ENCODE peak calls at places on chromosomes 3 and 15, in four cellular contexts. D, I, B and F are unnamed samples. For H3K9me3, the result is how much of the 10 kb centered on the place peaks cover.

GRCh38 chr15:45242289-45242688 is 9.7 kb upstream of the SLC28A2 start:
- DNase-seq in D (no peak), I (no peak), B (peak), F (no peak)

GRCh38 chr3:176631175-176631574 is 566.1 kb downstream of the TBL1XR1 start:
- DNase-seq in D (no peak), I (no peak), B (no peak), F (no peak)

GRCh38 chr3:119653871-119654270 is 6.5 kb downstream of the POPDC2 start:
- DNase-seq in D (no peak), I (no peak), B (no peak), F (no peak)

GRCh38 chr15:33810806-33811205 is 157.5 kb upstream of the CHRM5 start:
- DNase-seq in D (no peak), I (no peak), B (no peak), F (no peak)

GRCh38 chr3:66583646-66584045 is 82.8 kb upstream of the LRIG1 start:
- DNase-seq in D (no peak), I (no peak), B (no peak), F (no peak)

GRCh38 chr3:37287776-37288175 is 113.4 kb upstream of the LRRFIP2 start:
- DNase-seq in D (no peak), I (no peak), B (no peak), F (no peak)

GRCh38 chr3:78050276-78051080 is 1010.6 kb downstream of the ROBO2 start:
- DNase-seq in D (no peak), I (no peak), B (no peak), F (no peak)

GRCh38 chr3:45962033-45962432 is 18.8 kb downstream of the CXCR6 start:
- DNase-seq in D (no peak), I (no peak), B (no peak), F (no peak)

GRCh38 chr15:70013647-70014310 is 83.9 kb downstream of the TLE3 start:
- DNase-seq in D (no peak), I (no peak), B (no peak), F (no peak)

GRCh38 chr3:109257269-109257668 is 59.0 kb downstream of the DPPA2 start:
- DNase-seq in D (no peak), I (no peak), B (no peak), F (no peak)

GRCh38 chr3:178352300-178353021 is 183.8 kb upstream of the KCNMB2 start:
- DNase-seq in D (no peak), I (no peak), B (peak), F (no peak)

GRCh38 chr3:182979719-182980191 is 583 bp downstream of the DCUN1D1 start:
- DNase-seq in D (no peak), I (peak), B (peak), F (no peak)

GRCh38 chr3:33911525-33912322 is 113.3 kb downstream of the PDCD6IP start:
- DNase-seq in D (no peak), I (no peak), B (no peak), F (no peak)

GRCh38 chr3:133208184-133208583 is 170.0 kb downstream of the TMEM108 start:
- DNase-seq in D (no peak), I (no peak), B (no peak), F (no peak)

GRCh38 chr3:10524799-10525301 is 19.5 kb upstream of the ATP2B2 start:
- DNase-seq in D (no peak), I (no peak), B (no peak), F (no peak)

DNA sequence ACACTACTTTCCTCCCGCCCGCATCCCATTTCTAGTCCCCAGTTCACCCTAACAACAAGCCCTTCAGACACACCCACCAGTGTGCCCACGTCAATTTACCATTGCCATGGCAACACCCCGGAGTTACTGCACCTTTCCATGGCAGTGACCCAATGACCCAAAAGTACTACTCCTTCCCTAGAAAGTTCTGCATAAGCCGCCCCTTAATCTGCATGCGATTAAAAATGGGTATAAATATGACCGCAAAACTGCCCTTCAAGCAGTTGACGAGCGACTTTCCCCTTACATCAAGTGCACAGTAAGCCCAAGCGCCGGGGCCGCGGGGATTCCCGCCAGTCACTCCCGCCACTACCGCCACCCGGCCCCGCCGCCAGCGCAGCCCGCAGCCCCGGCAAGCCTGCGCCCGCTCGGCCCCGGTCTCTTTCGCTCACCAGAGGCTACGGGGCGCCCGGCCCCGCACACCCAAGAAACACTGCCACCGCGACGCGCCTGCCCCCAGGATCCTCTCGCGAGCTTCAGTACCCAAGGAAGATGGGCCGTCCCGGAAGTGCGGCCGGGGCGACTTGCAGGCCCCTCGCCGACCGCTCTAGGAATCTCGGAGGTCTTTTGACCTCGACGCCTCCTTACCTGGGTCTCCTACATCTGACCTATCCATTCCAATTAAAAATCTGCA is 27.2 kb upstream of the ZNF502 start:
- DNase-seq in D (peak), I (peak), B (peak), F (peak)
- H3K9me3 ChIP-seq in D (under half), I (under half), B (under half), F (under half)

DNA sequence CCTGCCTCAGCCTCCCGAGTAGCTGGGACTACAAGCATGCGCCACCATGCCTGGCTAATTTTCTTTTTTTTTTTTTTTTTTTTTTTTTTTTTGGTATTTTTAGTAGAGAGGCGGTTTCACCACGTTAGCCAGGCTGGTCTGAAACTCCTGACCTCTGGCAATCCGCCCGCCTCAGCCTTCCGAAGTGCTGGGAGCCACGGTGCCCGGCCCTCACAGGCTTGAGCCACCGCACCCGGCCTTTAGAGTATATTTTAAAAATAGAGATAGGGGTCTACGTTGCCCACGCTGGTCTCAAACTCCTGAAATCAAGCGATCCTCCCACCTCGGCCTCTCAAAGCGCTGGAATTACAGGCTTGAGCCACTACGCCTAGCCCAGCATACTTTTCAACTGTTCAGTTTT is 93.4 kb upstream of the CHD2 start:
- DNase-seq in D (peak), I (no peak), B (no peak), F (no peak)
- H3K27ac ChIP-seq in D (peak), I (no peak), B (no peak), F (no peak)

DNA sequence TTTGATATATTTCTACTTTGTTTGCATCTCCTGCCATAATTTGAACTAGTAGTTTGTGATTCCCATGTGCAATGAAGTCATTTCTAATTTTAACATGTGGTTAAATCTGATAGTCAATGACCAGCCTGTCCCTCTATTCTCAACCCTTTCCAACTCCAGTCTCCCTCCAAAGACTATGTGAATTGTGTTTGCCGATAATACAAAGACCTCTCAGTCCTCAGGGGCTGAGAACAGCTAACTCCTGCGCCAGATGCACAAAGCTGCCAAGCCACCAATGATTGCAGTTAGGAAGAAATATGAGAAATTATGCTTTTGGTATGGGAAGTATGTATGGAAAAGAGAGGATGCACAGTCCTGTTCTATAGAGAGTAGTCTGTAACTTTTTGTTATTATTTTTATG is 54.0 kb downstream of the KCNH8 start:
- DNase-seq in D (no peak), I (no peak), B (no peak), F (no peak)
- H3K9me3 ChIP-seq in D (under half), I (under half), B (under half), F (under half)

GRCh38 chr3:150078983-150079739 is 108.5 kb upstream of the PFN2 start:
- DNase-seq in D (no peak), I (no peak), B (no peak), F (peak)
- H3K27ac ChIP-seq in D (peak), I (no peak), B (no peak), F (no peak)

GRCh38 chr15:95485367-95485766 is 845.1 kb upstream of the NR2F2 start:
- DNase-seq in D (no peak), I (no peak), B (no peak), F (no peak)
- H3K9me3 ChIP-seq in D (under half), I (under half), B (under half), F (under half)